ENCODE peak calls at places on chromosomes 7 and 10, in nine cellular contexts. One of them, this sample, is unnamed.

GRCh38 chr10:43417950-43418768 is 9.2 kb upstream of the HNRNPF start:
- DNase-seq in HEK293T: no peak
- DNase-seq in Daoy: no peak
- DNase-seq in Jurkat, Clone E6-1: peak; percentile 92
- DNase-seq in NCI-H345: no peak
- DNase-seq in COR-L47: no peak
- DNase-seq in AG08395: no peak
- DNase-seq in stromal cell of bone marrow: no peak
- DNase-seq in EL: no peak
- DNase-seq in this sample: peak; percentile 41

GRCh38 chr10:78621183-78621789 is 447.5 kb upstream of the ZMIZ1 start:
- DNase-seq in COR-L47: peak; percentile 84
- DNase-seq in NCI-H345: peak; percentile 64
- DNase-seq in AG08395: no peak
- DNase-seq in EL: no peak
- DNase-seq in stromal cell of bone marrow: no peak
- DNase-seq in HEK293T: no peak
- DNase-seq in Daoy: no peak
- DNase-seq in Jurkat, Clone E6-1: no peak
- DNase-seq in this sample: no peak

GRCh38 chr7:90579181-90579688 is 16.9 kb upstream of the CDK14 start:
- DNase-seq in NCI-H345: no peak
- DNase-seq in Daoy: peak; percentile 74
- DNase-seq in HEK293T: no peak
- DNase-seq in AG08395: peak; percentile 63
- DNase-seq in Jurkat, Clone E6-1: no peak
- DNase-seq in EL: peak; percentile 63
- DNase-seq in COR-L47: no peak
- DNase-seq in stromal cell of bone marrow: peak; percentile 75
- DNase-seq in this sample: no peak

GRCh38 chr10:77602913-77603528 is 34.6 kb downstream of the KCNMA1 start:
- DNase-seq in Jurkat, Clone E6-1: peak; percentile 31
- DNase-seq in Daoy: no peak
- DNase-seq in HEK293T: no peak
- DNase-seq in AG08395: no peak
- DNase-seq in NCI-H345: no peak
- DNase-seq in EL: no peak
- DNase-seq in stromal cell of bone marrow: no peak
- DNase-seq in COR-L47: no peak
- DNase-seq in this sample: no peak

GRCh38 chr10:99870051-99870730 is 87.8 kb downstream of the ABCC2 start:
- DNase-seq in HEK293T: no peak
- DNase-seq in COR-L47: no peak
- DNase-seq in NCI-H345: no peak
- DNase-seq in EL: no peak
- DNase-seq in Jurkat, Clone E6-1: peak; percentile 85
- DNase-seq in Daoy: peak; percentile 82
- DNase-seq in AG08395: no peak
- DNase-seq in stromal cell of bone marrow: no peak
- DNase-seq in this sample: peak; percentile 46

GRCh38 chr7:8068892-8069686 is 100.5 kb downstream of the GLCCI1 start:
- DNase-seq in Daoy: no peak
- DNase-seq in Jurkat, Clone E6-1: no peak
- DNase-seq in COR-L47: no peak
- DNase-seq in NCI-H345: no peak
- DNase-seq in AG08395: no peak
- DNase-seq in EL: no peak
- DNase-seq in stromal cell of bone marrow: no peak
- DNase-seq in HEK293T: no peak
- DNase-seq in this sample: no peak

GRCh38 chr10:79331226-79331625 is 16.0 kb upstream of the PPIF start:
- DNase-seq in NCI-H345: no peak
- DNase-seq in HEK293T: no peak
- DNase-seq in EL: no peak
- DNase-seq in stromal cell of bone marrow: no peak
- DNase-seq in Jurkat, Clone E6-1: no peak
- DNase-seq in AG08395: no peak
- DNase-seq in COR-L47: no peak
- DNase-seq in Daoy: no peak
- DNase-seq in this sample: no peak

GRCh38 chr10:32077896-32078295 is 21.7 kb upstream of the KIF5B start:
- DNase-seq in Jurkat, Clone E6-1: no peak
- DNase-seq in COR-L47: no peak
- DNase-seq in HEK293T: no peak
- DNase-seq in stromal cell of bone marrow: peak; percentile 75
- DNase-seq in EL: peak; percentile 89
- DNase-seq in AG08395: peak; percentile 94
- DNase-seq in NCI-H345: no peak
- DNase-seq in Daoy: peak; percentile 68
- DNase-seq in this sample: no peak

GRCh38 chr7:138843632-138844580 is 45.9 kb upstream of the ATP6V0A4 start:
- DNase-seq in AG08395: no peak
- DNase-seq in COR-L47: no peak
- DNase-seq in HEK293T: no peak
- DNase-seq in EL: no peak
- DNase-seq in Daoy: no peak
- DNase-seq in NCI-H345: no peak
- DNase-seq in Jurkat, Clone E6-1: no peak
- DNase-seq in stromal cell of bone marrow: no peak
- DNase-seq in this sample: no peak